ENCODE peak calls at places on chromosomes 4 and X, in ten cellular contexts. V is GDM1; M is activated CD4-positive, alpha-beta T cell treated with anti-CD3 and anti-CD28 coated beads, Interleukin-2, amount 10 ng/mL, durations not matched to agents 7 days and 5 days; Z is left lung; D is HEK293T; K is BJ; W is neural crest cell; H is NCI-H524 treated with DMSO at 0.1 percent for 48 hours; S is endothelial cell; N is astrocyte of the cerebellum. U is an unnamed sample.

GRCh38 chr4:158676076-158676475 is 4.0 kb downstream of the ETFDH start:
- DNase-seq in V (no peak), D (no peak), K (no peak), S (no peak), M (no peak), W (no peak), N (no peak), Z (no peak), H (no peak), U (no peak)

GRCh38 chr4:124396333-124396732 is 316.2 kb downstream of the ANKRD50 start:
- DNase-seq in V (no peak), D (no peak), M (no peak), Z (no peak), W (no peak), K (no peak), S (no peak), N (no peak), H (no peak), U (no peak)

GRCh38 chr4:184851200-184851541 is 25.4 kb upstream of the ACSL1 start:
- DNase-seq in K (no peak), W (no peak), V (no peak), Z (peak), H (no peak), N (no peak), D (no peak), S (no peak), M (peak), U (no peak)

GRCh38 chr4:158122501-158122900 is 50.3 kb downstream of the GASK1B start:
- DNase-seq in N (no peak), H (no peak), K (no peak), Z (no peak), V (no peak), D (no peak), W (no peak), S (no peak), M (no peak), U (peak)

GRCh38 chrX:19024366-19024765 is 40.5 kb upstream of the PHKA2 start:
- DNase-seq in D (no peak), V (no peak), N (no peak), H (no peak), W (no peak), M (no peak), Z (no peak), K (no peak), S (no peak), U (no peak)

GRCh38 chrX:18410038-18410437 is 15.4 kb upstream of the CDKL5 start:
- DNase-seq in N (peak), V (no peak), H (peak), D (no peak), S (no peak), M (no peak), W (no peak), Z (no peak), K (no peak), U (peak)

GRCh38 chr4:99180367-99181169 is 36.5 kb upstream of the ADH4 start:
- DNase-seq in D (no peak), S (no peak), Z (no peak), K (peak), N (peak), W (no peak), H (no peak), V (no peak), M (no peak), U (peak)

GRCh38 chr4:149823770-149824221 is 8.2 kb upstream of the IQCM start:
- DNase-seq in M (no peak), D (no peak), W (no peak), Z (no peak), K (peak), N (peak), S (no peak), V (no peak), H (no peak), U (peak)